ENCODE peak calls at places on chromosomes 11 and 22, in seven cellular contexts. R is brain microvascular endothelial cell, H is GM12865, Z is AG09319, C is mucosa of descending colon, Q is coronary artery, E is esophagus muscularis mucosa. L is an unnamed sample.

GRCh38 chr11:86537541-86538222 is 134.7 kb downstream of the ME3 start:
- DNase-seq in R (peak; percentile 28), H (no peak), Z (no peak), C (no peak), Q (no peak), E (no peak), L (no peak)

GRCh38 chr11:126115253-126115540 is 52.5 kb upstream of the CDON start:
- DNase-seq in R (no peak), H (no peak), Z (no peak), C (peak; percentile 63), Q (no peak), E (no peak), L (no peak)

GRCh38 chr22:42688241-42688913 is 32.3 kb downstream of the A4GALT start:
- DNase-seq in R (peak; percentile 77), H (no peak), Z (peak; percentile 95), C (peak; percentile 65), Q (peak; percentile 99), E (peak; percentile 98), L (peak; percentile 93)

GRCh38 chr11:64856382-64857227 is 12.2 kb upstream of the CDC42BPG start:
- DNase-seq in R (peak; percentile 69), H (peak; percentile 71), Z (no peak), C (peak; percentile 40), Q (peak; percentile 97), E (no peak), L (no peak)

GRCh38 chr22:37998543-37998942 is 14.2 kb upstream of the SOX10 start:
- DNase-seq in R (no peak), H (no peak), Z (no peak), C (no peak), Q (no peak), E (no peak), L (no peak)

GRCh38 chr11:22169833-22170232 is 23.1 kb upstream of the ANO5 start:
- DNase-seq in R (no peak), H (no peak), Z (no peak), C (no peak), Q (no peak), E (no peak), L (no peak)

GRCh38 chr11:60948251-60948650 is 3.7 kb downstream of the SLC15A3 start:
- DNase-seq in R (no peak), H (no peak), Z (no peak), C (no peak), Q (no peak), E (no peak), L (no peak)

GRCh38 chr11:45985212-45985611 is 62.8 kb downstream of the LARGE2 start:
- DNase-seq in R (no peak), H (no peak), Z (no peak), C (no peak), Q (no peak), E (no peak), L (no peak)

GRCh38 chr22:31269892-31270574 is 22.3 kb downstream of the PIK3IP1 start:
- DNase-seq in R (no peak), H (no peak), Z (no peak), C (no peak), Q (no peak), E (no peak), L (no peak)

GRCh38 chr11:121206810-121207209 is 85.8 kb upstream of the SC5D start:
- DNase-seq in R (no peak), H (no peak), Z (no peak), C (no peak), Q (no peak), E (no peak), L (no peak)

GRCh38 chr22:44584256-44584902 is 86.3 kb upstream of the RTL6 start:
- DNase-seq in R (no peak), H (no peak), Z (no peak), C (no peak), Q (peak; percentile 65), E (no peak), L (no peak)

GRCh38 chr22:27542602-27543001 is 259.0 kb downstream of the MN1 start:
- DNase-seq in R (no peak), H (no peak), Z (no peak), C (no peak), Q (no peak), E (no peak), L (no peak)

GRCh38 chr22:29820941-29821789 is 16.9 kb downstream of the ASCC2 start:
- DNase-seq in R (peak; percentile 100), H (peak; percentile 88), Z (peak; percentile 47), C (peak; percentile 86), Q (peak; percentile 87), E (no peak), L (no peak)

GRCh38 chr22:39297490-39298193 is 21.8 kb downstream of the RPL3 start:
- DNase-seq in R (no peak), H (peak; percentile 44), Z (no peak), C (no peak), Q (no peak), E (no peak), L (no peak)

GRCh38 chr11:12235945-12236743 is 125.8 kb downstream of the MICAL2 start:
- DNase-seq in R (peak; percentile 37), H (peak; percentile 77), Z (peak; percentile 83), C (peak; percentile 37), Q (no peak), E (no peak), L (no peak)

GRCh38 chr11:6629892-6630631 is 10.8 kb upstream of the TPP1 start:
- DNase-seq in R (no peak), H (no peak), Z (no peak), C (no peak), Q (no peak), E (no peak), L (no peak)

GRCh38 chr11:119793335-119793984 is 64.5 kb upstream of the NECTIN1 start:
- DNase-seq in R (peak; percentile 18), H (no peak), Z (no peak), C (no peak), Q (no peak), E (no peak), L (no peak)

GRCh38 chr11:70942593-70942992 is 309.8 kb downstream of the SHANK2 start:
- DNase-seq in R (no peak), H (peak; percentile 4), Z (no peak), C (no peak), Q (no peak), E (no peak), L (no peak)

GRCh38 chr11:104830080-104830479 is 68.2 kb downstream of the CASP12 start:
- DNase-seq in R (peak; percentile 35), H (no peak), Z (peak; percentile 28), C (no peak), Q (no peak), E (no peak), L (no peak)

GRCh38 chr11:78364128-78364751 is 53.4 kb downstream of the GAB2 start:
- DNase-seq in R (no peak), H (no peak), Z (no peak), C (no peak), Q (no peak), E (no peak), L (no peak)

GRCh38 chr22:41725510-41726110 is 26.3 kb downstream of the MEI1 start:
- DNase-seq in R (peak; percentile 1), H (no peak), Z (no peak), C (no peak), Q (no peak), E (no peak), L (no peak)

GRCh38 chr11:69430566-69430965 is 50.9 kb upstream of the LINC01488 start:
- DNase-seq in R (no peak), H (no peak), Z (no peak), C (no peak), Q (no peak), E (no peak), L (no peak)

GRCh38 chr22:38298312-38299000 is 18.8 kb downstream of the CSNK1E start:
- DNase-seq in R (peak; percentile 97), H (peak; percentile 54), Z (no peak), C (peak; percentile 49), Q (no peak), E (no peak), L (no peak)

GRCh38 chr11:17354070-17354924 is 2.7 kb downstream of the NCR3LG1 start:
- DNase-seq in R (peak; percentile 78), H (peak; percentile 75), Z (no peak), C (peak; percentile 88), Q (no peak), E (no peak), L (no peak)

GRCh38 chr11:17351171-17351509 is 460 bp upstream of the NCR3LG1 start:
- DNase-seq in R (no peak), H (no peak), Z (no peak), C (no peak), Q (no peak), E (no peak), L (no peak)

GRCh38 chr11:17351510-17352176 is at the start of gene NCR3LG1:
- DNase-seq in R (peak; percentile 52), H (peak; percentile 23), Z (no peak), C (peak; percentile 85), Q (peak; percentile 81), E (peak; percentile 92), L (no peak)

GRCh38 chr11:17352925-17353227 is 1.3 kb downstream of the NCR3LG1 start:
- DNase-seq in R (no peak), H (peak; percentile 50), Z (no peak), C (peak; percentile 68), Q (peak; percentile 75), E (no peak), L (no peak)

GRCh38 chr11:17353228-17354021 is 1.8 kb downstream of the NCR3LG1 start:
- DNase-seq in R (peak; percentile 70), H (peak; percentile 33), Z (no peak), C (peak; percentile 85), Q (peak; percentile 89), E (no peak), L (peak; percentile 91)
- TF ChIP-seq CTCF in R (no peak), H (no peak), Z (no peak), C (no peak), Q (peak; percentile 4), E (no peak), L (no peak)

GRCh38 chr22:25205847-25206246 is 6.2 kb downstream of the CRYBB3 start:
- DNase-seq in R (no peak), H (no peak), Z (no peak), C (no peak), Q (no peak), E (no peak), L (no peak)
- TF ChIP-seq CTCF in R (no peak), H (no peak), Z (no peak), C (no peak), Q (no peak), E (no peak), L (no peak)

GRCh38 chr11:93089474-93090102 is 108.2 kb downstream of the SLC36A4 start:
- DNase-seq in R (peak; percentile 60), H (peak; percentile 40), Z (peak; percentile 2), C (peak; percentile 68), Q (no peak), E (no peak), L (no peak)
- TF ChIP-seq CTCF in R (peak; percentile 76), H (peak; percentile 45), Z (peak; percentile 66), C (no peak), Q (no peak), E (peak; percentile 10), L (peak; percentile 62)

DNA sequence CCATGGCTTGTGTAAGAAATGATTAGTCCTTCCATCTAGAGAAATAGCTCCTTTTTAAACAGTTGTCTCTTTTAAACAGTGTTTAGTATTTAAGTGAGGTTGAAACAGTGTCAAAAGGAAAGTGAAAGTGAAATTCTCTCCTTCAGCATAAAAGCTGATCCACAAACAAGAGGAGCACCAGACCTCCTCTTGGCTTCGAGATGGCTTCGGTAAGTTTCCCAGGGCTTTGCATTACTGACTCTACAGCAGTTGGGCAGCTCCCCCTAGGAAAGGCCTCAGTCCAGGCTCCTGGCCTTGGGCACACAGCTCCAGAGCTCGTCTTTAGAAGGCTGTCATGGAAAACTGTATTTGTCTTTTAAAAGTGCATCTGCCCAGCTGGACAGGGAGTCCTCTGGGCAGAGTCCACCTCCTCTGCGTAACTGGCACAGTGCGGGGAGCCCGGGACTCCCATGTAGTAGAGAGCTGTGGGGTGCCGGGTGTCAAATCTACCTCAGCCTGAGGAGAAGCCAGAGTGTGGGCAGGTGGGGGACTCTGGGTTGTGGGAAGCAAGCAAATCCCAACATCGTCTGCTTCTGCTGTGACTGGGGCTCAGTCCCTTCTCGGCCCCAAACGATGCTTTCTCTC is at the start of gene PLAAT4:
- DNase-seq in R (peak; percentile 53), H (peak; percentile 68), Z (peak; percentile 30), C (peak; percentile 59), Q (peak; percentile 78), E (no peak), L (no peak)
- TF ChIP-seq CTCF in R (peak; percentile 5), H (no peak), Z (peak; percentile 16), C (no peak), Q (no peak), E (no peak), L (no peak)

L was measured in osteocyte.